ENCODE peak calls at places on chromosome 20, in seven cellular contexts. One of them, this sample, is unnamed.

GRCh38 chr20:8095648-8096572 is 36.2 kb upstream of the PLCB1 start:
- DNase-seq in A549: no peak
- DNase-seq in H1: no peak
- DNase-seq in GM12878: no peak
- DNase-seq in SK-N-SH: no peak
- DNase-seq in HepG2: no peak
- DNase-seq in K562: no peak
- DNase-seq in this sample: peak

GRCh38 chr20:10314198-10314597 is 95.6 kb downstream of the SNAP25 start:
- DNase-seq in A549: no peak
- DNase-seq in H1: no peak
- DNase-seq in GM12878: no peak
- DNase-seq in SK-N-SH: no peak
- DNase-seq in HepG2: no peak
- DNase-seq in K562: no peak
- DNase-seq in this sample: peak

GRCh38 chr20:3461191-3461874 is 9.5 kb upstream of the ATRN start:
- DNase-seq in A549: no peak
- DNase-seq in H1: no peak
- DNase-seq in GM12878: no peak
- DNase-seq in SK-N-SH: no peak
- DNase-seq in HepG2: no peak
- DNase-seq in K562: no peak
- DNase-seq in this sample: peak

GRCh38 chr20:11582073-11582472 is 335.6 kb upstream of the BTBD3 start:
- DNase-seq in A549: no peak
- DNase-seq in H1: no peak
- DNase-seq in GM12878: no peak
- DNase-seq in SK-N-SH: no peak
- DNase-seq in HepG2: no peak
- DNase-seq in K562: no peak
- DNase-seq in this sample: no peak

GRCh38 chr20:36474563-36474962 is 66.8 kb upstream of the MYL9 start:
- DNase-seq in A549: no peak
- DNase-seq in H1: no peak
- DNase-seq in GM12878: no peak
- DNase-seq in SK-N-SH: no peak
- DNase-seq in HepG2: no peak
- DNase-seq in K562: no peak
- DNase-seq in this sample: no peak

GRCh38 chr20:37386505-37387201 is 40.7 kb downstream of the SRC start:
- DNase-seq in A549: no peak
- DNase-seq in H1: no peak
- DNase-seq in GM12878: no peak
- DNase-seq in SK-N-SH: peak
- DNase-seq in HepG2: no peak
- DNase-seq in K562: no peak
- DNase-seq in this sample: no peak

GRCh38 chr20:21681932-21682318 is 23.5 kb upstream of the PAX1 start:
- DNase-seq in A549: no peak
- DNase-seq in H1: no peak
- DNase-seq in GM12878: no peak
- DNase-seq in SK-N-SH: no peak
- DNase-seq in HepG2: no peak
- DNase-seq in K562: no peak
- DNase-seq in this sample: no peak

GRCh38 chr20:62898970-62899632 is 27.2 kb downstream of the DIDO1 start:
- DNase-seq in A549: no peak
- DNase-seq in H1: no peak
- DNase-seq in GM12878: no peak
- DNase-seq in SK-N-SH: no peak
- DNase-seq in HepG2: no peak
- DNase-seq in K562: no peak
- DNase-seq in this sample: no peak

GRCh38 chr20:34637245-34638185 is 39.4 kb downstream of the PIGU start:
- DNase-seq in A549: no peak
- DNase-seq in H1: no peak
- DNase-seq in GM12878: no peak
- DNase-seq in SK-N-SH: no peak
- DNase-seq in HepG2: peak
- DNase-seq in K562: no peak
- DNase-seq in this sample: peak

GRCh38 chr20:51420111-51420510 is 122.4 kb downstream of the NFATC2 start:
- DNase-seq in A549: no peak
- DNase-seq in H1: no peak
- DNase-seq in GM12878: no peak
- DNase-seq in SK-N-SH: no peak
- DNase-seq in HepG2: no peak
- DNase-seq in K562: no peak
- DNase-seq in this sample: peak

GRCh38 chr20:19826179-19826914 is 68.3 kb downstream of the RIN2 start:
- DNase-seq in A549: no peak
- DNase-seq in H1: no peak
- DNase-seq in GM12878: no peak
- DNase-seq in SK-N-SH: no peak
- DNase-seq in HepG2: no peak
- DNase-seq in K562: no peak
- DNase-seq in this sample: no peak

GRCh38 chr20:49775229-49775693 is 37.4 kb upstream of the SLC9A8 start:
- DNase-seq in A549: peak
- DNase-seq in H1: peak
- DNase-seq in GM12878: no peak
- DNase-seq in SK-N-SH: no peak
- DNase-seq in HepG2: peak
- DNase-seq in K562: peak
- DNase-seq in this sample: peak

GRCh38 chr20:44056010-44056698 is 130.8 kb downstream of the JPH2 start:
- DNase-seq in A549: peak
- DNase-seq in H1: peak
- DNase-seq in GM12878: no peak
- DNase-seq in SK-N-SH: peak
- DNase-seq in HepG2: peak
- DNase-seq in K562: peak
- DNase-seq in this sample: no peak

GRCh38 chr20:62214067-62214466 is 6.0 kb downstream of the HRH3 start:
- DNase-seq in A549: no peak
- DNase-seq in H1: no peak
- DNase-seq in GM12878: no peak
- DNase-seq in SK-N-SH: no peak
- DNase-seq in HepG2: no peak
- DNase-seq in K562: no peak
- DNase-seq in this sample: no peak

GRCh38 chr20:5522422-5522821 is 205.7 kb upstream of the PROKR2 start:
- DNase-seq in A549: no peak
- DNase-seq in H1: no peak
- DNase-seq in GM12878: no peak
- DNase-seq in SK-N-SH: no peak
- DNase-seq in HepG2: no peak
- DNase-seq in K562: no peak
- DNase-seq in this sample: no peak

GRCh38 chr20:23406880-23407279 is 14.4 kb downstream of the NAPB start:
- DNase-seq in A549: no peak
- DNase-seq in H1: no peak
- DNase-seq in GM12878: no peak
- DNase-seq in SK-N-SH: no peak
- DNase-seq in HepG2: no peak
- DNase-seq in K562: no peak
- DNase-seq in this sample: no peak

GRCh38 chr20:62704341-62704948 is 4.2 kb upstream of the NTSR1 start:
- DNase-seq in A549: peak
- DNase-seq in H1: no peak
- DNase-seq in GM12878: no peak
- DNase-seq in SK-N-SH: peak
- DNase-seq in HepG2: peak
- DNase-seq in K562: no peak
- DNase-seq in this sample: peak

GRCh38 chr20:53786445-53787267 is 193.0 kb upstream of the ZNF217 start:
- DNase-seq in A549: no peak
- DNase-seq in H1: no peak
- DNase-seq in GM12878: no peak
- DNase-seq in SK-N-SH: no peak
- DNase-seq in HepG2: peak
- DNase-seq in K562: no peak
- DNase-seq in this sample: no peak

GRCh38 chr20:1674361-1674760 is 16.8 kb upstream of the SIRPG start:
- DNase-seq in A549: no peak
- DNase-seq in H1: no peak
- DNase-seq in GM12878: no peak
- DNase-seq in SK-N-SH: no peak
- DNase-seq in HepG2: no peak
- DNase-seq in K562: no peak
- DNase-seq in this sample: no peak
- TF ChIP-seq RFX5 in A549: no peak
- TF ChIP-seq RFX5 in H1: no peak
- TF ChIP-seq RFX5 in GM12878: no peak
- TF ChIP-seq RFX5 in SK-N-SH: no peak
- TF ChIP-seq RFX5 in HepG2: no peak
- TF ChIP-seq RFX5 in K562: no peak
- TF ChIP-seq RFX5 in this sample: no peak

GRCh38 chr20:58310291-58310782 is 822 bp downstream of the RAB22A start:
- DNase-seq in A549: peak
- DNase-seq in H1: no peak
- DNase-seq in GM12878: no peak
- DNase-seq in SK-N-SH: no peak
- DNase-seq in HepG2: peak
- DNase-seq in K562: no peak
- DNase-seq in this sample: peak
- TF ChIP-seq RFX5 in A549: no peak
- TF ChIP-seq RFX5 in H1: no peak
- TF ChIP-seq RFX5 in GM12878: no peak
- TF ChIP-seq RFX5 in SK-N-SH: no peak
- TF ChIP-seq RFX5 in HepG2: no peak
- TF ChIP-seq RFX5 in K562: no peak
- TF ChIP-seq RFX5 in this sample: no peak

DNA sequence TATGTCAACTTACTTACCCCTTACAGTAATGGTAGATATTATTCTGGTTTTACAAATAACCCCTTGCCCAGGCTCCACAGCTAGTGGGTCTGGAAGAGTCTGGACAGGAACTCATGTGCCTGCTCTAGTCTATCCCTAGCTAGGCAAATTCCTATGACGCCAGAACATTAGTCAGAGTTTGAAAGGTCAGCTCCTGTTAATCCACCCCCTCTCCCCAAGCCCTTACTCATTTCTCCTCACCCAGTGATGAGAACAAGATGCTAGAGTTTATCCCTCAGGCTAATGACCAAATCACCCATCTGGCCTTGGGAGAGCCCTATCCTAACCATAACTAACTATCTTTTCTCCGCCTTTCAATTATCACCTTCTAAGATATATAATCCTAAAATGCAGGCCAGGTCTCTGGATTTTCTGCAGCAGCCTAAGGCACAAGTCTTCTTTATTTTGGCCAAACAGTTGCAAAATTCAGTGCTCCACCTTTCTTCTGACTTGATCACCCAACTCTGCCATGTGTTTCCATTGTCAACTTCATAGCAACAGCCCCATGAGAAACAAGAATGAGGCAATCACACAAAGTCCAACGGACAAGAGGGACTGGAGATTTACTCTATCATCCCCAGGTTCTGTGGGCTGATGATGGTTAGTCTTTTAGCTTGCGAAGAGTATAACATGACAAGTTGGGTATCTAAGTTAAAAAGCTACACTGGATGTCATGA is 113.3 kb downstream of the TASP1 start:
- DNase-seq in A549: peak
- DNase-seq in H1: no peak
- DNase-seq in GM12878: no peak
- DNase-seq in SK-N-SH: no peak
- DNase-seq in HepG2: peak
- DNase-seq in K562: no peak
- DNase-seq in this sample: peak
- TF ChIP-seq RFX5 in A549: no peak
- TF ChIP-seq RFX5 in H1: no peak
- TF ChIP-seq RFX5 in GM12878: no peak
- TF ChIP-seq RFX5 in SK-N-SH: no peak
- TF ChIP-seq RFX5 in HepG2: no peak
- TF ChIP-seq RFX5 in K562: no peak
- TF ChIP-seq RFX5 in this sample: no peak

DNA sequence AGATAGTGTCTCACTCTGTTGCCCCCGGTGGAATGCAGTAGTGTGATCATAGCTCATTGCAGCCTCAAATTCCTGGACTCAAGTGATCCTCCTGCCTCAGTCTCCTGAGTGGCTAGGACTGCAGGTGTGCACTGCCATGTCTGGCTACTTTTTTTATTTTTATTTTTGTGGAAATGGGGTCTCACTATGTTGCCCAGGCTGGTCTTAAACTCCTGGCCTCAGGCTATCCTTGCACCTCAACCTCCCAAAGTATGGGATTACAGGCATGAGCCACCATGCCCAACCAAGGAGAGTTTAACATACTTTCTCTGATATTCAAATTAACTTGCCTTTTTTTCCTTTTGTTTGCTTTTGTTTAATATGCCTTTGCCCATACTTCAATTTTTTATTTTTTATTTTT is 10.4 kb upstream of the ACTR5 start:
- DNase-seq in A549: no peak
- DNase-seq in H1: no peak
- DNase-seq in GM12878: no peak
- DNase-seq in SK-N-SH: no peak
- DNase-seq in HepG2: no peak
- DNase-seq in K562: no peak
- DNase-seq in this sample: no peak
- TF ChIP-seq RFX5 in A549: no peak
- TF ChIP-seq RFX5 in H1: no peak
- TF ChIP-seq RFX5 in GM12878: no peak
- TF ChIP-seq RFX5 in SK-N-SH: no peak
- TF ChIP-seq RFX5 in HepG2: no peak
- TF ChIP-seq RFX5 in K562: no peak
- TF ChIP-seq RFX5 in this sample: no peak

DNA sequence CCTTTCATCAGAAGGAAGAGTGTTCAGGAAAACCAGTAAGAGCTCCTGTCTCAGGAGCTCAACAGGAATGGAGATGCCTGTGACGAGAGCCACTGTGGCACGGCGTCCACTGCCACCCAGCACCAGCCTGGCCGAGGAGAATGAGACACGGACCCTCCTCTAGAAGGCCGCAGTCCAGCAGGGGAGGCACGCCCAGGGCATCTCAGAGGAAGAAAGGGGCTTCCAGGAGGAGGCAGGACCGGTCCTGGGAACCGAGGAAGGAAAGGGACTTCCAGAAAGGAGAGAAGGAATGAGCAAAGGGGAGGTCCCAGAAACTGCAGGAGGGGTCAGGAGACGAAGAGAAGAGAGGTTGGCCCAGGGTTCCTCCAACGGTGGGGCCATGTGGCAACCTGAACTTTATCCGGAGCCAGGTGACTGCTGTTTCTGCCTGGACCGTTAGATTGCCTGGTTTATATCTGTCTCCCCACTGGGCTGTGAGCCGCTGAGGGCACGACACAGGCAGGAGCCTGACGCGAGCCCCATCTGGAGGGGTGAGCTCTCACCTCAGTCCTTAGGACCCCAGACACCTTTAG is 26.8 kb downstream of the BFSP1 start:
- DNase-seq in A549: no peak
- DNase-seq in H1: no peak
- DNase-seq in GM12878: no peak
- DNase-seq in SK-N-SH: peak
- DNase-seq in HepG2: no peak
- DNase-seq in K562: no peak
- DNase-seq in this sample: no peak
- TF ChIP-seq RFX5 in A549: no peak
- TF ChIP-seq RFX5 in H1: no peak
- TF ChIP-seq RFX5 in GM12878: no peak
- TF ChIP-seq RFX5 in SK-N-SH: no peak
- TF ChIP-seq RFX5 in HepG2: no peak
- TF ChIP-seq RFX5 in K562: no peak
- TF ChIP-seq RFX5 in this sample: no peak

This sample was measured in IMR-90.